ENCODE peak calls at places on chromosome 21, in four cellular contexts. E is natural killer cell, O is HFFc6, X is RWPE1. C is an unnamed sample.

GRCh38 chr21:16789636-16790035 is 723.2 kb upstream of the CXADR start:
- DNase-seq in X (no peak), E (no peak), O (peak), C (no peak)

GRCh38 chr21:34579411-34579810 is 35.5 kb downstream of the RCAN1 start:
- DNase-seq in E (no peak), X (peak), O (peak), C (no peak)

GRCh38 chr21:36700295-36700960 is 1.5 kb downstream of the SIM2 start:
- DNase-seq in E (no peak), O (no peak), X (no peak), C (no peak)

GRCh38 chr21:34669149-34669879 is 520 bp downstream of the CLIC6 start:
- DNase-seq in E (no peak), X (no peak), O (no peak), C (no peak)

GRCh38 chr21:25170681-25171080 is 436.6 kb downstream of the MRPL39 start:
- DNase-seq in O (no peak), E (no peak), X (no peak), C (no peak)

GRCh38 chr21:17406202-17406601 is 106.6 kb upstream of the CXADR start:
- DNase-seq in O (no peak), X (no peak), E (no peak), C (no peak)

GRCh38 chr21:16309250-16309971 is 579.6 kb downstream of the USP25 start:
- DNase-seq in O (no peak), E (no peak), X (no peak), C (no peak)

GRCh38 chr21:18249542-18250152 is 5.0 kb downstream of the CHODL start:
- DNase-seq in E (no peak), O (no peak), X (no peak), C (no peak)

GRCh38 chr21:36478207-36478701 is 1.7 kb downstream of the CLDN14 start:
- DNase-seq in E (no peak), X (peak), O (peak), C (no peak)

GRCh38 chr21:27740084-27740483 is 773.2 kb upstream of the ADAMTS5 start:
- DNase-seq in E (no peak), O (no peak), X (no peak), C (no peak)

GRCh38 chr21:18151046-18151445 is 93.6 kb upstream of the CHODL start:
- DNase-seq in O (no peak), X (no peak), E (no peak), C (no peak)

GRCh38 chr21:16514316-16514715 is 784.5 kb downstream of the USP25 start:
- DNase-seq in E (no peak), O (no peak), X (no peak), C (no peak)

GRCh38 chr21:17848228-17848627 is 29.1 kb upstream of the C21orf91 start:
- DNase-seq in X (peak), E (no peak), O (peak), C (no peak)

GRCh38 chr21:43667191-43667904 is 8.0 kb downstream of the RRP1B start:
- DNase-seq in X (peak), O (peak), E (no peak), C (no peak)

GRCh38 chr21:34836103-34836932 is 167.5 kb downstream of the CLIC6 start:
- DNase-seq in O (peak), E (no peak), X (no peak), C (peak)

GRCh38 chr21:28154121-28154520 is 838.6 kb downstream of the LTN1 start:
- DNase-seq in X (no peak), O (no peak), E (no peak), C (no peak)

GRCh38 chr21:31429500-31429899 is 85.4 kb upstream of the TIAM1 start:
- DNase-seq in X (no peak), E (no peak), O (no peak), C (no peak)

GRCh38 chr21:31921079-31921478 is 48.3 kb downstream of the HUNK start:
- DNase-seq in X (no peak), E (no peak), O (no peak), C (no peak)

GRCh38 chr21:21156919-21157318 is 158.7 kb downstream of the NCAM2 start:
- DNase-seq in X (no peak), E (no peak), O (no peak), C (no peak)

GRCh38 chr21:17829472-17829871 is 10.3 kb upstream of the C21orf91 start:
- DNase-seq in O (peak), X (no peak), E (no peak), C (no peak)

GRCh38 chr21:42784276-42784675 is 95.1 kb downstream of the WDR4 start:
- DNase-seq in X (no peak), O (no peak), E (no peak), C (no peak)

GRCh38 chr21:31366825-31367224 is 22.8 kb upstream of the TIAM1 start:
- DNase-seq in E (no peak), O (no peak), X (peak), C (no peak)

GRCh38 chr21:42964086-42964485 is 10.3 kb upstream of the PKNOX1 start:
- DNase-seq in X (no peak), O (no peak), E (no peak), C (no peak)

GRCh38 chr21:15826147-15826780 is 96.5 kb downstream of the USP25 start:
- DNase-seq in O (peak), X (peak), E (no peak), C (no peak)

GRCh38 chr21:37800122-37800455 is 116.2 kb downstream of the KCNJ6 start:
- DNase-seq in E (no peak), X (no peak), O (no peak), C (no peak)

DNA sequence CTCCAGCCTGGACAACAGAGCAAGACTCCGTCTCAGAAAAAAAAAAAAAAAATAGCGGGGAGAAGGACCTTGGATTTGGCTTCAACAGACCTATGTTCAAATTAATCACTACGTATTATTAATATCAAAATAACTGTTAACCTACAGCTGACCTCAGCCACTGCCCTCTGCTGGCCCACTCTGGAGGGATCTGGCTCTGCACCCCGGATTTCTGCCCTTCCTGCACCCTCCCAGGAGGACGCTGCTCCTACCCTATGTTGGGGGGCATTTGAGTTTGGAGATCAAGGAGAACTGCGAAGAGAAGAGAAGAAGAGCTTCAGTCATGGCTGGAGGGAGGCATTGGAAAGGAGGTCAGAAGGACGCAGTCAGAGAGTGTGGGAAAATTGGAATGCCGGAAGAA is 96.7 kb downstream of the PSMG1 start:
- DNase-seq in E (no peak), O (no peak), X (no peak), C (no peak)
- TF ChIP-seq CTCF in E (no peak), O (peak), X (no peak), C (peak)

DNA sequence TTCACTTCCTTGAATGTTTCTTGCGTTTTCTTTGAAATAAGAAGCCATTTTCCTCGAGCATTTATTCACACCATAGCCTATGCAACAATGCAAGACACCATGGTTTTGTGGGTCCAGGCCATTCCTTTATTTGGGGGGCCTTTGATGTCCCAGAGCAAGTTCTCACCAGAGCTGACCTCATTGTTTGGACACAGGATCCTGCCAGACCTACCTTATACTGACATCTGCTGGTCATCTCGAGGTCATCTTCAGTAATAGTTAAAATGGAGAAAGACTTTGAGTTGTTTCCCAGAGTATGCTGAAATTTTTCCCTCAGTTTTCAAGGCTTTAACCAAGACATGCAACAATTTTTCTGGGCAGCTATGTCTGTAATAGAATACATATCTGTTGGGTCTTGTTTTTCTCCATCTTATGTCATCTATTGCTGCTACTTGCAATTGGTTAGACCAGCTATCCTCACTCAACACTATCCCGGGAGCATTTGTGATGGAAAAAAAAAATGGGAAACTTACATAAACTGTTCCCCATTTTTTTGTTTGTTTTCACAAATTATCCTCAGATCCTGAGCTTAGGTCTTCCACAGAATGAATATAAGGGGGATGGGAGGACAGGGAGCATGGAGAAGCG is 34.0 kb upstream of the BACE2 start:
- DNase-seq in X (peak), O (peak), E (no peak), C (no peak)
- TF ChIP-seq CTCF in X (peak), O (peak), E (no peak), C (peak)

GRCh38 chr21:33197546-33197945 is 32.2 kb upstream of the IFNAR2 start:
- DNase-seq in E (no peak), X (no peak), O (no peak), C (no peak)

GRCh38 chr21:33199516-33200217 is 30.1 kb upstream of the IFNAR2 start:
- DNase-seq in O (peak), E (peak), X (peak), C (peak)

GRCh38 chr21:33201945-33202344 is 27.8 kb upstream of the IFNAR2 start:
- DNase-seq in E (no peak), O (no peak), X (no peak), C (no peak)

GRCh38 chr21:33198346-33199135 is 31.2 kb upstream of the IFNAR2 start:
- DNase-seq in X (no peak), O (no peak), E (no peak), C (peak)

DNA sequence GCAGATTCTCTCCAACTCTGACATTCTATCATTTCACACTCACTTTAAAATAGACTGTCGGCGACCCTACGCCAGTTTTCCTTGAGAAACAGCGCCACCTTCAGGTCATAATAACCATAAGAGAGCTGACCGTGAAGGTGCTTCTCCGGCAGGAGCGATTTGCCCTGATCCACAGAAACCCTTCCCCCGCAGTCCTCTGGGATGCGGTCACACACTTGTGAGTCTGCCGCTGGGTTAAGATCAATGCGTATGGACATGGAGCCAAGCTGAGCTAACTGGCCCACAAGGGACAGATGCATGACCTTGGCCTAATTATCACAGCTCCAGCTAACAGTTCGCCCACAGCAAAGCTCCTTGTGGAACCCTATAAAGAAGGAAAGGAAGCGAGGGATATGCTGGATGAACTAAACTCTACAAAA is 32.8 kb upstream of the IFNAR2 start:
- DNase-seq in X (peak), E (no peak), O (peak), C (no peak)
- TF ChIP-seq CTCF in X (peak), E (peak), O (peak), C (peak)

GRCh38 chr21:45640001-45640887 is 3.3 kb upstream of the PCBP3 start:
- DNase-seq in X (no peak), O (no peak), E (no peak), C (no peak)
- TF ChIP-seq CTCF in X (no peak), O (no peak), E (no peak), C (no peak)

C was measured in CD14-positive monocyte.